ENCODE peak calls at places on chromosomes 16 and 17, in ten cellular contexts. One of them, this sample, is unnamed.

GRCh38 chr16:2056681-2057407 is 9.1 kb downstream of the TSC2 start:
- DNase-seq in BJ: no peak
- DNase-seq in NCI-H748 treated with DMSO at 0.1 percent for 48 hours: no peak
- DNase-seq in GM12891: no peak
- DNase-seq in GM03348: no peak
- DNase-seq in Calu3: no peak
- DNase-seq in T-cell: no peak
- DNase-seq in amniotic stem cell: no peak
- DNase-seq in non-pigmented ciliary epithelial cell: no peak
- DNase-seq in tibial artery: no peak
- DNase-seq in this sample: peak; percentile 28

GRCh38 chr16:78742501-78743283 is 643.2 kb downstream of the WWOX start:
- DNase-seq in BJ: no peak
- DNase-seq in tibial artery: peak; percentile 42
- DNase-seq in NCI-H748 treated with DMSO at 0.1 percent for 48 hours: no peak
- DNase-seq in amniotic stem cell: no peak
- DNase-seq in GM03348: no peak
- DNase-seq in T-cell: peak; percentile 65
- DNase-seq in Calu3: no peak
- DNase-seq in GM12891: no peak
- DNase-seq in non-pigmented ciliary epithelial cell: no peak
- DNase-seq in this sample: no peak

GRCh38 chr17:16989953-16990860 is 18.3 kb upstream of the TNFRSF13B start:
- DNase-seq in GM12891: no peak
- DNase-seq in Calu3: no peak
- DNase-seq in NCI-H748 treated with DMSO at 0.1 percent for 48 hours: no peak
- DNase-seq in BJ: peak; percentile 26
- DNase-seq in tibial artery: no peak
- DNase-seq in amniotic stem cell: no peak
- DNase-seq in T-cell: no peak
- DNase-seq in GM03348: peak; percentile 52
- DNase-seq in non-pigmented ciliary epithelial cell: no peak
- DNase-seq in this sample: peak; percentile 78

GRCh38 chr17:42573095-42573494 is 4.4 kb downstream of the PSMC3IP start:
- DNase-seq in Calu3: no peak
- DNase-seq in T-cell: no peak
- DNase-seq in BJ: no peak
- DNase-seq in tibial artery: no peak
- DNase-seq in GM12891: no peak
- DNase-seq in NCI-H748 treated with DMSO at 0.1 percent for 48 hours: no peak
- DNase-seq in GM03348: no peak
- DNase-seq in non-pigmented ciliary epithelial cell: no peak
- DNase-seq in amniotic stem cell: no peak
- DNase-seq in this sample: no peak

GRCh38 chr17:40019140-40019991 is 4.1 kb downstream of the CSF3 start:
- DNase-seq in GM12891: no peak
- DNase-seq in non-pigmented ciliary epithelial cell: no peak
- DNase-seq in NCI-H748 treated with DMSO at 0.1 percent for 48 hours: no peak
- DNase-seq in amniotic stem cell: no peak
- DNase-seq in Calu3: peak; percentile 86
- DNase-seq in GM03348: peak; percentile 82
- DNase-seq in BJ: peak; percentile 18
- DNase-seq in T-cell: no peak
- DNase-seq in tibial artery: no peak
- DNase-seq in this sample: no peak

GRCh38 chr16:57202095-57202886 is 16.2 kb downstream of the RSPRY1 start:
- DNase-seq in BJ: no peak
- DNase-seq in tibial artery: no peak
- DNase-seq in GM03348: no peak
- DNase-seq in non-pigmented ciliary epithelial cell: no peak
- DNase-seq in NCI-H748 treated with DMSO at 0.1 percent for 48 hours: no peak
- DNase-seq in GM12891: no peak
- DNase-seq in amniotic stem cell: no peak
- DNase-seq in T-cell: no peak
- DNase-seq in Calu3: no peak
- DNase-seq in this sample: no peak

GRCh38 chr17:48907713-48908046 is 527 bp upstream of the UBE2Z start:
- DNase-seq in Calu3: no peak
- DNase-seq in amniotic stem cell: no peak
- DNase-seq in NCI-H748 treated with DMSO at 0.1 percent for 48 hours: no peak
- DNase-seq in T-cell: no peak
- DNase-seq in GM03348: peak; percentile 21
- DNase-seq in non-pigmented ciliary epithelial cell: no peak
- DNase-seq in BJ: peak; percentile 23
- DNase-seq in GM12891: no peak
- DNase-seq in tibial artery: no peak
- DNase-seq in this sample: peak; percentile 74

GRCh38 chr17:45640141-45640850 is 143.8 kb upstream of the CRHR1 start:
- DNase-seq in BJ: no peak
- DNase-seq in tibial artery: peak; percentile 60
- DNase-seq in Calu3: peak; percentile 90
- DNase-seq in GM12891: peak; percentile 48
- DNase-seq in amniotic stem cell: no peak
- DNase-seq in T-cell: peak; percentile 68
- DNase-seq in NCI-H748 treated with DMSO at 0.1 percent for 48 hours: no peak
- DNase-seq in GM03348: peak; percentile 84
- DNase-seq in non-pigmented ciliary epithelial cell: peak; percentile 43
- DNase-seq in this sample: no peak

GRCh38 chr17:13025264-13025627 is 7.4 kb upstream of the ELAC2 start:
- DNase-seq in BJ: no peak
- DNase-seq in Calu3: no peak
- DNase-seq in non-pigmented ciliary epithelial cell: no peak
- DNase-seq in NCI-H748 treated with DMSO at 0.1 percent for 48 hours: no peak
- DNase-seq in GM12891: no peak
- DNase-seq in GM03348: no peak
- DNase-seq in T-cell: no peak
- DNase-seq in amniotic stem cell: no peak
- DNase-seq in tibial artery: no peak
- DNase-seq in this sample: no peak

GRCh38 chr17:51056813-51057510 is 63.7 kb downstream of the SPAG9 start:
- DNase-seq in Calu3: peak; percentile 60
- DNase-seq in BJ: peak; percentile 87
- DNase-seq in GM12891: no peak
- DNase-seq in NCI-H748 treated with DMSO at 0.1 percent for 48 hours: peak; percentile 29
- DNase-seq in non-pigmented ciliary epithelial cell: peak; percentile 90
- DNase-seq in amniotic stem cell: peak; percentile 46
- DNase-seq in T-cell: peak; percentile 19
- DNase-seq in tibial artery: no peak
- DNase-seq in GM03348: peak; percentile 83
- DNase-seq in this sample: peak; percentile 70

GRCh38 chr17:57294629-57295501 is 38.5 kb downstream of the MSI2 start:
- DNase-seq in NCI-H748 treated with DMSO at 0.1 percent for 48 hours: peak; percentile 67
- DNase-seq in GM03348: no peak
- DNase-seq in amniotic stem cell: no peak
- DNase-seq in Calu3: no peak
- DNase-seq in tibial artery: no peak
- DNase-seq in BJ: no peak
- DNase-seq in GM12891: no peak
- DNase-seq in T-cell: no peak
- DNase-seq in non-pigmented ciliary epithelial cell: no peak
- DNase-seq in this sample: peak; percentile 39

GRCh38 chr16:53768593-53768992 is 64.6 kb downstream of the FTO start:
- DNase-seq in GM12891: no peak
- DNase-seq in GM03348: peak; percentile 67
- DNase-seq in amniotic stem cell: peak; percentile 61
- DNase-seq in NCI-H748 treated with DMSO at 0.1 percent for 48 hours: no peak
- DNase-seq in Calu3: no peak
- DNase-seq in T-cell: no peak
- DNase-seq in BJ: peak; percentile 88
- DNase-seq in non-pigmented ciliary epithelial cell: peak; percentile 88
- DNase-seq in tibial artery: no peak
- DNase-seq in this sample: no peak

GRCh38 chr16:70678121-70678897 is 7.5 kb downstream of the MTSS2 start:
- DNase-seq in Calu3: no peak
- DNase-seq in GM03348: no peak
- DNase-seq in BJ: no peak
- DNase-seq in T-cell: no peak
- DNase-seq in GM12891: no peak
- DNase-seq in amniotic stem cell: no peak
- DNase-seq in tibial artery: no peak
- DNase-seq in non-pigmented ciliary epithelial cell: no peak
- DNase-seq in NCI-H748 treated with DMSO at 0.1 percent for 48 hours: no peak
- DNase-seq in this sample: no peak